ENCODE peak calls at places on chromosomes 12 and 14, in five cellular contexts. L is neuronal stem cell, N is mesenchymal stem cell, Y is H1, Z is trophoblast cell. O is an unnamed sample.

GRCh38 chr14:100293497-100294212 is 12.6 kb downstream of the SLC25A29 start:
- DNase-seq in N (no peak), Y (no peak), Z (no peak), L (no peak), O (no peak)

GRCh38 chr12:56589783-56590182 is 40.3 kb downstream of the BAZ2A start:
- DNase-seq in Z (no peak), Y (no peak), L (no peak), N (no peak), O (no peak)

GRCh38 chr14:90402009-90402408 is 5.2 kb downstream of the CALM1 start:
- DNase-seq in Z (no peak), L (no peak), N (no peak), Y (no peak), O (no peak)

GRCh38 chr14:68018598-68018997 is 199.0 kb downstream of the RAD51B start:
- DNase-seq in Z (no peak), N (no peak), L (no peak), Y (no peak), O (no peak)

GRCh38 chr12:2633176-2633824 is 161.5 kb upstream of the FKBP4 start:
- DNase-seq in Z (no peak), N (no peak), Y (no peak), L (no peak), O (no peak)

GRCh38 chr12:132881853-132882252 is 5.6 kb downstream of the CHFR start:
- DNase-seq in L (no peak), N (peak), Y (no peak), Z (peak), O (no peak)

GRCh38 chr14:21240417-21240816 is 28.8 kb downstream of the HNRNPC start:
- DNase-seq in Z (no peak), Y (no peak), L (no peak), N (no peak), O (no peak)

GRCh38 chr14:88599761-88600439 is 37.1 kb downstream of the ZC3H14 start:
- DNase-seq in Z (no peak), N (no peak), L (no peak), Y (no peak), O (no peak)

GRCh38 chr12:2149091-2149490 is 96.3 kb downstream of the CACNA1C start:
- DNase-seq in Z (no peak), N (no peak), L (no peak), Y (no peak), O (no peak)

GRCh38 chr14:97253756-97254155 is 456.6 kb downstream of the VRK1 start:
- DNase-seq in Z (no peak), L (no peak), Y (no peak), N (no peak), O (no peak)

GRCh38 chr12:6652391-6652790 is 5.2 kb upstream of the ACRBP start:
- DNase-seq in Z (no peak), N (no peak), Y (no peak), L (no peak), O (no peak)

GRCh38 chr14:41016213-41016612 is 590.5 kb upstream of the LRFN5 start:
- DNase-seq in Y (no peak), N (no peak), L (no peak), Z (no peak), O (no peak)

GRCh38 chr12:72141381-72141780 is 130.8 kb upstream of the TRHDE start:
- DNase-seq in Y (no peak), Z (peak), L (no peak), N (peak), O (no peak)

GRCh38 chr14:54715811-54716210 is 148.9 kb downstream of the SAMD4A start:
- DNase-seq in Z (no peak), Y (no peak), L (no peak), N (no peak), O (no peak)

GRCh38 chr14:96120941-96121340 is 81.8 kb downstream of the C14orf132 start:
- DNase-seq in Z (no peak), N (no peak), L (no peak), Y (no peak), O (no peak)

GRCh38 chr14:96120392-96120791 is 81.2 kb downstream of the C14orf132 start:
- DNase-seq in N (no peak), Z (no peak), L (no peak), Y (no peak), O (peak)

GRCh38 chr14:96122496-96122895 is 82.1 kb upstream of the BDKRB2 start:
- DNase-seq in Z (peak), Y (no peak), L (no peak), N (peak), O (no peak)

GRCh38 chr14:96119947-96120346 is 80.8 kb downstream of the C14orf132 start:
- DNase-seq in Y (no peak), Z (no peak), N (no peak), L (no peak), O (no peak)

DNA sequence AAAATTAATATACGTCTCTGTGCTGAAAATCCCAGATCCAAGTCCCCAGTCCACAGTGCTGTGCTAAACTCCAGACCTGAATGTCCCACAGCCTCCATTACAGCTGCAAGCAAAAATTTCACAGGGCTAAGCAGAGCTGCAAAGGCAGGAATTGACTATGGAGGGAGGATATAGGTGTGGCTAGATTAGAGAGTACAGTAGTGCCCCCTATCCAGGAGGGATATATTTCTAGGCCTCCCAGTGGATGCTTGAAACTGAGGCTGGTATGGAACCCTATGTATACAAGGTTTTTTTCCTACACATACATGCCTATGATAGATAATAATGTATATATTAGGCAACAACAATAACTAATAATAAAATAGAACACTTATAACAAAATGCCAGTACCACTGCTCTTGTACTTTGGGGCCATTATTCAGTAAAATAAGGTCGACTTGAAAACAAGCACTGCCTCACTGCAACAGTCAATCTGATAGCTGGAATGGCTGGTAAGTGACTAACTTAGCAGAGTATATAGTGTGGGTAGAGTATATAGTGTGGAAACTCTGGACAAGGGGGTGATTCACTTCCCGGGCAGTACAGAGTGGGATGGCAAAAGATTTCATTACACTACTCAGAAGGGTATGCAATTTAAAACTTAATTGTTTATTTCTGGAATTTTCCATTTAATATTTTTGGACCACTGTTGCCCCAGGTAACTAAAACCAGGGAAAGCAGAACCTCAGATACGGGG is 82.7 kb downstream of the C14orf132 start:
- DNase-seq in Z (peak), L (no peak), Y (no peak), N (peak), O (no peak)
- H4K8ac ChIP-seq in Z (peak), L (no peak), Y (no peak), N (peak), O (no peak)

DNA sequence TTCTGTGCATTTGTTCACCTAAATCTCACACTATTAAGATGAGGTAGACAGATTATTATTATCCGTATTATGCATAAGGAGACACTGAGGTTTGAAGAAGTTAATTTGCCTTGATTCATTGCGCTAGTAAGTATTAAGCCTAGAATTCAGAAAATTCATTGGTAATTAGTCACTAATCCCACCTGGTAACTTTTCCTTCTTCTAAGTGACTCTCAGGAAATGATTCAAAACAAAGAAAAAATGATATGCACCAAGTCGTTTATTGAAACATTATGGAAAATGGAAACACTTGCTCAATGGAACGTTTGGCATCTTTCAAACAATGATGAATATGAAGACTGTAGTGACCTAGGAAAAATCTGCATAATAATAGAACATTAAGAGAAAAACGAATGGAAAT is 15.2 kb downstream of the RFX4 start:
- DNase-seq in N (no peak), L (no peak), Z (peak), Y (no peak), O (no peak)
- H2BK12ac ChIP-seq in N (no peak), L (no peak), Z (no peak), Y (no peak), O (no peak)

GRCh38 chr14:22533739-22534359 is 55.2 kb downstream of the DAD1 start:
- DNase-seq in Z (no peak), N (no peak), Y (no peak), L (no peak), O (no peak)
- H4K91ac ChIP-seq in Z (no peak), N (no peak), Y (no peak), L (no peak), O (no peak)

DNA sequence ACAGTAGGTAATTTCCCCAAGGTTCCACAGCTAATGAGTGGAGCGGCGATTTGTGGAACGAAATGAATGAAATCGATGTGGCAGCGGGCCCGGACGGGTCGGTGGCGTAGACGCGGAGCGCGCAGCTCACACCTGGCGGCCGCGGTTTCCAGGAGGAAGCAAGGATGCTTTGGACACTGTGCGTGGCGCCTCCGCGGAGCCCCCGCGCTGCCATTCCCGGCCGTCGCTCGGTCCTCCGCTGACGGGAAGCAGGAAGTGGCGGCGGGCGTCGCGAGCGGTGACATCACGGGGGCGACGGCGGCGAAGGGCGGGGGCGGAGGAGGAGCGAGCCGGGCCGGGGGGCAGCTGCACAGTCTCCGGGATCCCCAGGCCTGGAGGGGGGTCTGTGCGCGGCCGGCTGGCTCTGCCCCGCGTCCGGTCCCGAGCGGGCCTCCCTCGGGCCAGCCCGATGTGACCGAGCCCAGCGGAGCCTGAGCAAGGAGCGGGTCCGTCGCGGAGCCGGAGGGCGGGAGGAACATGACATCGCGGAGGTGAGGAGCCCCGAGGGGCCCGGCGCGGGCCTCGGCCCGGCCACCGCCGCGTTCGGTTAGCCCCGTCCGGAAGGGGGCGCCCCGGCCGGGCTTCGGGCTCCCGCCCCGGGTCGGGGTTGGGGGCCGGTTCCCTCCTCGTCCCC is at the start of gene PTPN11:
- DNase-seq in N (peak), L (peak), Y (peak), Z (peak), O (peak)
- H4K8ac ChIP-seq in N (peak), L (peak), Y (peak), Z (peak), O (no peak)

GRCh38 chr14:82951171-82951570 is 1417.5 kb upstream of the SEL1L start:
- DNase-seq in N (no peak), Z (no peak), L (no peak), Y (no peak), O (peak)
- H2BK12ac ChIP-seq in N (no peak), Z (no peak), L (no peak), Y (peak), O (no peak)

GRCh38 chr12:79871621-79872020 is 63.3 kb downstream of the PPP1R12A start:
- DNase-seq in Y (no peak), Z (no peak), L (no peak), N (no peak), O (no peak)
- H4K91ac ChIP-seq in Y (no peak), Z (no peak), L (no peak), N (no peak), O (no peak)

GRCh38 chr14:65103150-65103760 is 938 bp upstream of the MAX start:
- DNase-seq in Z (peak), N (peak), Y (no peak), L (no peak), O (no peak)
- H4K8ac ChIP-seq in Z (peak), N (peak), Y (no peak), L (no peak), O (no peak)

GRCh38 chr12:115160290-115161108 is 476.5 kb upstream of the TBX3 start:
- DNase-seq in L (no peak), N (no peak), Y (no peak), Z (no peak), O (no peak)
- H2BK12ac ChIP-seq in L (no peak), N (no peak), Y (no peak), Z (no peak), O (no peak)